ENCODE peak calls at places on chromosomes 16 and 17, in nine cellular contexts. I is progenitor cell of endocrine pancreas; V is fibroblast of villous mesenchyme; F is adrenal gland; T is right lobe of liver; N is CD8-positive, alpha-beta T cell; D is AG10803; W is brain microvascular endothelial cell; J is IMR-90. G is an unnamed sample.
A peak's percentile ranks its signal among the peaks of the same experiment; 100 is the strongest.

GRCh38 chr16:65698943-65699342 is 577.1 kb upstream of the CDH11 start:
- DNase-seq in I (no peak), V (peak; percentile 69), F (no peak), T (no peak), N (no peak), D (peak; percentile 54), W (peak; percentile 62), J (no peak), G (no peak)

GRCh38 chr16:58492735-58493134 is 7.2 kb upstream of the NDRG4 start:
- DNase-seq in I (no peak), V (no peak), F (no peak), T (no peak), N (no peak), D (no peak), W (no peak), J (no peak), G (no peak)

GRCh38 chr17:58373003-58373402 is 21.0 kb upstream of the SUPT4H1 start:
- DNase-seq in I (no peak), V (no peak), F (no peak), T (no peak), N (no peak), D (no peak), W (no peak), J (no peak), G (no peak)

GRCh38 chr17:3557768-3558583 is at the start of gene TRPV3:
- DNase-seq in I (no peak), V (no peak), F (peak; percentile 61), T (peak; percentile 65), N (no peak), D (peak; percentile 31), W (no peak), J (no peak), G (no peak)

GRCh38 chr17:75829747-75830146 is 14.5 kb downstream of the UNC13D start:
- DNase-seq in I (no peak), V (no peak), F (no peak), T (no peak), N (no peak), D (no peak), W (no peak), J (no peak), G (no peak)

GRCh38 chr17:77186141-77186604 is 45.4 kb downstream of the SEC14L1 start:
- DNase-seq in I (no peak), V (no peak), F (peak; percentile 78), T (no peak), N (no peak), D (no peak), W (no peak), J (no peak), G (no peak)

GRCh38 chr16:20940864-20941634 is 40.5 kb downstream of the LYRM1 start:
- DNase-seq in I (no peak), V (no peak), F (no peak), T (no peak), N (no peak), D (no peak), W (no peak), J (no peak), G (no peak)

GRCh38 chr17:46121841-46122485 is 71.3 kb downstream of the KANSL1 start:
- DNase-seq in I (no peak), V (no peak), F (no peak), T (no peak), N (no peak), D (no peak), W (no peak), J (no peak), G (no peak)

GRCh38 chr16:55039042-55039441 is 108.4 kb downstream of the IRX5 start:
- DNase-seq in I (no peak), V (no peak), F (no peak), T (no peak), N (no peak), D (no peak), W (no peak), J (no peak), G (no peak)

GRCh38 chr17:43545383-43545632 is 832 bp downstream of the ETV4 start:
- DNase-seq in I (peak; percentile 26), V (peak; percentile 40), F (no peak), T (no peak), N (no peak), D (no peak), W (no peak), J (peak; percentile 18), G (no peak)

GRCh38 chr17:1201132-1201702 is 21.4 kb upstream of the ABR start:
- DNase-seq in I (no peak), V (no peak), F (no peak), T (no peak), N (peak; percentile 29), D (no peak), W (no peak), J (no peak), G (no peak)

GRCh38 chr17:75475851-75476250 is 19.4 kb downstream of the TMEM94 start:
- DNase-seq in I (no peak), V (no peak), F (peak; percentile 51), T (no peak), N (no peak), D (peak; percentile 5), W (no peak), J (peak; percentile 18), G (no peak)

GRCh38 chr16:72371307-72372081 is 199.5 kb upstream of the PMFBP1 start:
- DNase-seq in I (peak; percentile 10), V (peak; percentile 84), F (no peak), T (no peak), N (no peak), D (peak; percentile 58), W (peak; percentile 27), J (peak; percentile 25), G (no peak)

GRCh38 chr16:1678500-1679098 is 520 bp downstream of the JPT2 start:
- DNase-seq in I (no peak), V (peak; percentile 55), F (peak; percentile 56), T (peak; percentile 70), N (no peak), D (peak; percentile 48), W (peak; percentile 16), J (peak; percentile 24), G (no peak)

GRCh38 chr17:55845385-55845784 is 94.5 kb downstream of the PCTP start:
- DNase-seq in I (peak; percentile 54), V (peak; percentile 24), F (peak; percentile 32), T (peak; percentile 54), N (no peak), D (peak; percentile 31), W (peak; percentile 10), J (peak; percentile 20), G (no peak)
- TF ChIP-seq CTCF in I (peak; percentile 79), V (peak; percentile 52), F (peak; percentile 43), T (peak; percentile 54), N (no peak), D (peak; percentile 56), W (peak; percentile 77), J (peak; percentile 60), G (peak; percentile 57)

GRCh38 chr17:67136191-67137025 is 92.1 kb downstream of the CACNG1 start:
- DNase-seq in I (no peak), V (no peak), F (no peak), T (no peak), N (no peak), D (no peak), W (no peak), J (peak; percentile 72), G (no peak)
- TF ChIP-seq CTCF in I (no peak), V (no peak), F (no peak), T (no peak), N (no peak), D (no peak), W (no peak), J (no peak), G (no peak)

GRCh38 chr16:59697746-59698145 is 963.6 kb upstream of the GOT2 start:
- DNase-seq in I (no peak), V (no peak), F (no peak), T (no peak), N (no peak), D (no peak), W (peak; percentile 45), J (peak; percentile 11), G (no peak)
- TF ChIP-seq CTCF in I (no peak), V (no peak), F (no peak), T (no peak), N (no peak), D (no peak), W (no peak), J (no peak), G (no peak)

GRCh38 chr16:89308391-89309333 is 91.2 kb downstream of the ZNF778 start:
- DNase-seq in I (no peak), V (no peak), F (no peak), T (no peak), N (no peak), D (no peak), W (no peak), J (no peak), G (no peak)

GRCh38 chr16:89307421-89307805 is 89.9 kb downstream of the ZNF778 start:
- DNase-seq in I (no peak), V (no peak), F (no peak), T (no peak), N (no peak), D (no peak), W (no peak), J (no peak), G (no peak)

GRCh38 chr16:89312598-89313299 is 95.2 kb downstream of the ZNF778 start:
- DNase-seq in I (no peak), V (no peak), F (no peak), T (no peak), N (no peak), D (no peak), W (no peak), J (no peak), G (no peak)

GRCh38 chr16:89312194-89312593 is 94.7 kb downstream of the ZNF778 start:
- DNase-seq in I (no peak), V (no peak), F (no peak), T (no peak), N (no peak), D (no peak), W (no peak), J (no peak), G (no peak)

GRCh38 chr16:89309438-89310122 is 92.1 kb downstream of the ZNF778 start:
- DNase-seq in I (no peak), V (no peak), F (no peak), T (no peak), N (no peak), D (no peak), W (no peak), J (no peak), G (no peak)
- TF ChIP-seq CTCF in I (no peak), V (no peak), F (no peak), T (no peak), N (no peak), D (no peak), W (no peak), J (no peak), G (no peak)

DNA sequence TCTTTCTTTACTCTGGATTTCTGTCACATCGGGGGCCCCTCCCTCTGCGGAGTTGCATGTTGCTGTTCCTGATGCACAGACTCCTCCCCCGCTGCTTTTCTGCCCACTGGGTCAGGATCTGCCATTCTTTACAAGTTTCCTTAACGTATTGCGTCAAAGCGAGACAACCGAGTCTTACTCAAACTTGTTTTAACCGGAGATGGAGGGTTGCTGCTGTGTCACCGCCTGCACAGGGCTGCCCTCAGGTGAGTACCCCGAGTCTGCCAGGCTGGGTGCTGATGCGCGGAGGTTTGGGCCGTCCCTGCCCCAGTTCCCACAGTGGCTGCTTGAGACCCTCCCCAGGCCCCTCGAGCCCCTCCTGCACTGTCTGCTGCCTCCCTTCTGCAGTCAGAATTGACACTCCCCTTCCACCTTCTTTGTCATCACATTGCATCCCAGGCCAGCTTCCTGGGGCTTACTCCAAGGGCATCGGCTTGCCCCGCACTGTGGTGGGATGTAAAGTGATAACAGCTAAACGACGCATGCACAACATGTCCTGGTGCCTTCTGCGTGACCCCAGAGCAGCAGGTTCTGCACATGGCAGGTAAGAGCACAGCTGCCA is 19.3 kb downstream of the CARHSP1 start:
- DNase-seq in I (no peak), V (peak; percentile 89), F (no peak), T (no peak), N (no peak), D (no peak), W (peak; percentile 85), J (no peak), G (no peak)
- TF ChIP-seq CTCF in I (no peak), V (no peak), F (no peak), T (no peak), N (no peak), D (no peak), W (no peak), J (no peak), G (no peak)